ENCODE peak calls at places on chromosomes 2 and 18, in nine cellular contexts. J, P, E, V, O, M, B, T and Y are unnamed samples.

GRCh38 chr2:134365356-134365755 is 111.5 kb downstream of the MGAT5 start:
- DNase-seq in J (peak), P (no peak), E (no peak), V (no peak), O (no peak), M (no peak), B (no peak), T (no peak), Y (no peak)

GRCh38 chr2:23850564-23851256 is 76.2 kb downstream of the ATAD2B start:
- DNase-seq in J (peak), P (no peak), E (no peak), V (no peak), O (no peak), M (no peak), B (no peak), T (peak), Y (no peak)

GRCh38 chr18:54845788-54846187 is 17.5 kb downstream of the RAB27B start:
- DNase-seq in J (no peak), P (no peak), E (no peak), V (no peak), O (no peak), M (no peak), B (no peak), T (no peak), Y (no peak)

GRCh38 chr2:172096661-172097547 is 5.8 kb downstream of the DLX2 start:
- DNase-seq in J (no peak), P (no peak), E (no peak), V (peak), O (no peak), M (no peak), B (no peak), T (peak), Y (peak)

GRCh38 chr2:99809259-99809900 is 319.6 kb upstream of the REV1 start:
- DNase-seq in J (no peak), P (no peak), E (no peak), V (no peak), O (no peak), M (no peak), B (no peak), T (no peak), Y (no peak)

GRCh38 chr2:111984213-111984604 is 70.9 kb upstream of the TMEM87B start:
- DNase-seq in J (no peak), P (no peak), E (no peak), V (no peak), O (no peak), M (no peak), B (no peak), T (no peak), Y (no peak)

GRCh38 chr2:67215214-67215613 is 181.9 kb upstream of the ETAA1 start:
- DNase-seq in J (no peak), P (no peak), E (no peak), V (peak), O (no peak), M (peak), B (no peak), T (peak), Y (peak)

GRCh38 chr18:41378628-41379027 is 576.4 kb upstream of the PIK3C3 start:
- DNase-seq in J (no peak), P (no peak), E (no peak), V (peak), O (no peak), M (no peak), B (no peak), T (no peak), Y (peak)

GRCh38 chr18:8868276-8868675 is 162.9 kb downstream of the MTCL1 start:
- DNase-seq in J (no peak), P (no peak), E (no peak), V (no peak), O (no peak), M (no peak), B (no peak), T (no peak), Y (no peak)